ENCODE peak calls at places on chromosomes 2 and 18, in nine cellular contexts. T, C, H, X, G, N, Y, O and U are unnamed samples.

GRCh38 chr2:32357545-32358482 is 991 bp downstream of the BIRC6 start:
- DNase-seq in T (peak; percentile 34), C (peak; percentile 40), H (peak; percentile 67), X (peak; percentile 68), G (peak; percentile 56), N (no peak), Y (no peak), O (peak; percentile 55), U (peak; percentile 24)

GRCh38 chr2:111652038-111652437 is 232.0 kb downstream of the ANAPC1 start:
- DNase-seq in T (no peak), C (no peak), H (no peak), X (no peak), G (no peak), N (no peak), Y (no peak), O (no peak), U (no peak)

GRCh38 chr2:149544692-149545091 is 42.9 kb downstream of the MMADHC start:
- DNase-seq in T (no peak), C (no peak), H (no peak), X (no peak), G (no peak), N (no peak), Y (no peak), O (no peak), U (no peak)

GRCh38 chr2:163551974-163552373 is 183.8 kb downstream of the FIGN start:
- DNase-seq in T (peak; percentile 16), C (no peak), H (no peak), X (no peak), G (no peak), N (no peak), Y (no peak), O (no peak), U (peak; percentile 54)

GRCh38 chr2:241680827-241681599 is 5.6 kb downstream of the DTYMK start:
- DNase-seq in T (peak; percentile 70), C (no peak), H (no peak), X (peak; percentile 57), G (peak; percentile 32), N (no peak), Y (peak; percentile 96), O (no peak), U (peak; percentile 97)

GRCh38 chr2:160266078-160266551 is 66.0 kb upstream of the ITGB6 start:
- DNase-seq in T (no peak), C (no peak), H (no peak), X (no peak), G (no peak), N (no peak), Y (no peak), O (no peak), U (no peak)

GRCh38 chr2:72953976-72954375 is 36.7 kb downstream of the EMX1 start:
- DNase-seq in T (no peak), C (no peak), H (no peak), X (no peak), G (no peak), N (no peak), Y (no peak), O (no peak), U (no peak)

GRCh38 chr18:75844102-75844604 is 416.6 kb upstream of the SMIM21 start:
- DNase-seq in T (no peak), C (no peak), H (no peak), X (no peak), G (no peak), N (no peak), Y (no peak), O (no peak), U (no peak)

GRCh38 chr2:39216495-39217191 is 27.1 kb downstream of the CDKL4 start:
- DNase-seq in T (no peak), C (no peak), H (no peak), X (no peak), G (no peak), N (no peak), Y (no peak), O (no peak), U (no peak)

GRCh38 chr2:172253190-172254052 is 150.7 kb upstream of the DLX2 start:
- DNase-seq in T (peak; percentile 98), C (no peak), H (no peak), X (no peak), G (peak; percentile 95), N (no peak), Y (peak; percentile 99), O (peak; percentile 44), U (peak; percentile 99)

DNA sequence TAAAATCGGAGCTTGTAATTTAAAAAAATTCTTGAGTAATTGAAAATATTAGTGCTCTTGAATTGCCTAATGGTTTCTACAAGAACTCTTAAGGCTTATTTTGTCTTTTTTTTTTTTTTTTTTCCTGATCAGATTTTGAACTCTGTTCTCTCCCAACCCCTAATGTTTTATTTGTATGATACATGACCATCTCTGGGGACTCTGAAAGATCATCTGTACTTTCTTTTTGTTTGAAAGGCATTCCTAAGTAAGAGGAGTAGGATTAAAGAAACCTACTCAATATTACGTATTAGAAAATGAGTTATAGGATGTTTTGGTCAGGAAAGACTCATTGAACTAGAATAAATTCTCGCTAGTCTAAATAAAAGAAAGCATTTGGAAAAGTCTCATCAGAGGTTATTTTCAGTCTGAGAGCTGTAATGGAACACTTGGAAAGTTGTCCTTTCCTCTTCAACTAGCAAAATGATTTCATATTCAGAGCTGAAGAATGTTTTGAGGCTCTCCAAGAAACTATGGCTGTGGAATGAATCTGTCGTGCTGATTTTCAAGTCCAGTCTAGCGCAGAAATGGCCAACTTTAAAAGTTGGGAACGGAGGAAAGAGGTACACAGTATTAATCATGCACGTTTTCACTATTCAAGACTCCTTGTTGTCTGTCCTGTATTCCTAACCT is 182.7 kb downstream of the PRPF40A start:
- DNase-seq in T (no peak), C (no peak), H (no peak), X (no peak), G (no peak), N (no peak), Y (no peak), O (no peak), U (no peak)
- H3K4me3 ChIP-seq in T (no peak overlapping the region), C (no peak overlapping the region), H (no peak overlapping the region), X (no peak overlapping the region), G (no peak overlapping the region), N (no peak overlapping the region), Y (no peak overlapping the region), O (no peak overlapping the region), U (no peak overlapping the region)

GRCh38 chr2:154698789-154699559 is 479 bp downstream of the KCNJ3 start:
- DNase-seq in T (no peak), C (no peak), H (peak; percentile 55), X (no peak), G (no peak), N (no peak), Y (no peak), O (no peak), U (no peak)

GRCh38 chr2:154698238-154698788 is at the start of gene KCNJ3:
- DNase-seq in T (no peak), C (no peak), H (no peak), X (no peak), G (no peak), N (no peak), Y (no peak), O (no peak), U (no peak)

GRCh38 chr2:154694881-154695280 is 3.6 kb upstream of the KCNJ3 start:
- DNase-seq in T (no peak), C (no peak), H (no peak), X (no peak), G (no peak), N (no peak), Y (no peak), O (no peak), U (no peak)

GRCh38 chr2:154697422-154698237 is 865 bp upstream of the KCNJ3 start:
- DNase-seq in T (no peak), C (peak; percentile 16), H (peak; percentile 63), X (no peak), G (no peak), N (peak; percentile 71), Y (no peak), O (peak; percentile 24), U (no peak)

DNA sequence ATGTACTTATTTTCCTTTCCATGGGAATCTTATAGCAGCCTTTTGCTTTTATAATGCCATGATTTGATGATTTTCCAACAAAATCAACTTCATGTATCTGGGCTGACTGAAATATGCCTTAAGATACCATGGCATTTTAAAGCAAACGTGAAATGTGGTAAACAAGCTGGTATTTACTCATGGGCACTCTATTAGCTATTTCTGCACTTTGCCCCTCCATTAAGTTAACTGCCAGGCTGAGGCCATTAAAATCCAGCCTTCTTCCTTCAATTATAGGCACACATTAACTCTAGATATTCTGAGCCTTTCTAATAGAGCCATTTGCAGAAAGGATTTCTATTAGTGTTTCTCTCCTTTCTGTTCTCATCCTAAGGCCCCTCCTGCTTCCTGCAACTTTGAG is 1.7 kb upstream of the KCNJ3 start:
- DNase-seq in T (no peak), C (no peak), H (no peak), X (no peak), G (no peak), N (no peak), Y (no peak), O (no peak), U (no peak)
- H3K27ac ChIP-seq in T (no peak overlapping the region), C (no peak overlapping the region), H (peak overlapping the region; percentile 47), X (no peak overlapping the region), G (no peak overlapping the region), N (peak overlapping the region; percentile 95), Y (no peak overlapping the region), O (no peak overlapping the region), U (no peak overlapping the region)

DNA sequence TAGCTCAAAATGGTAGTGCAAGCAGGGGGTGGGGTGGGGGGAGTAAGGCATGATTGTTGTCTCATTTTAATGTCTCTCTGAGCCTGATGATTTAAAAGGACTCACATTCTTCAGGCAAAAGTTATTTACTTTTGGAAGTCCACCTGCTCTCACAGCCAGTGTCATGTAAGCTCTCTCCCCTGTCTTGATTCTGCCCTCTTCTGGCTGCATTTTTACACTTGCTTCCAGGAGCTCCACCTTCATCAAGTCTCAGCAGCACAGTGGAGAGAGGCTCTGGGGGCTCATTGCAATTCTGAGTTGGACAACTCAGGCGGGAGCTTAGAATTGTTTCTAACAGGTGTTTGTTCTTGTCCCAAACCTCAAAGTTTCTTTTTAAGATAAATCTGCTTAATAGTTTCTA is 39.2 kb downstream of the GNAL start:
- DNase-seq in T (peak; percentile 39), C (no peak), H (no peak), X (no peak), G (peak; percentile 57), N (no peak), Y (no peak), O (no peak), U (peak; percentile 15)
- TF ChIP-seq CTCF in T (peak; percentile 51), C (peak; percentile 21), H (no peak), X (no peak), G (peak; percentile 34), N (no peak), Y (no peak), O (no peak), U (peak; percentile 53)

DNA sequence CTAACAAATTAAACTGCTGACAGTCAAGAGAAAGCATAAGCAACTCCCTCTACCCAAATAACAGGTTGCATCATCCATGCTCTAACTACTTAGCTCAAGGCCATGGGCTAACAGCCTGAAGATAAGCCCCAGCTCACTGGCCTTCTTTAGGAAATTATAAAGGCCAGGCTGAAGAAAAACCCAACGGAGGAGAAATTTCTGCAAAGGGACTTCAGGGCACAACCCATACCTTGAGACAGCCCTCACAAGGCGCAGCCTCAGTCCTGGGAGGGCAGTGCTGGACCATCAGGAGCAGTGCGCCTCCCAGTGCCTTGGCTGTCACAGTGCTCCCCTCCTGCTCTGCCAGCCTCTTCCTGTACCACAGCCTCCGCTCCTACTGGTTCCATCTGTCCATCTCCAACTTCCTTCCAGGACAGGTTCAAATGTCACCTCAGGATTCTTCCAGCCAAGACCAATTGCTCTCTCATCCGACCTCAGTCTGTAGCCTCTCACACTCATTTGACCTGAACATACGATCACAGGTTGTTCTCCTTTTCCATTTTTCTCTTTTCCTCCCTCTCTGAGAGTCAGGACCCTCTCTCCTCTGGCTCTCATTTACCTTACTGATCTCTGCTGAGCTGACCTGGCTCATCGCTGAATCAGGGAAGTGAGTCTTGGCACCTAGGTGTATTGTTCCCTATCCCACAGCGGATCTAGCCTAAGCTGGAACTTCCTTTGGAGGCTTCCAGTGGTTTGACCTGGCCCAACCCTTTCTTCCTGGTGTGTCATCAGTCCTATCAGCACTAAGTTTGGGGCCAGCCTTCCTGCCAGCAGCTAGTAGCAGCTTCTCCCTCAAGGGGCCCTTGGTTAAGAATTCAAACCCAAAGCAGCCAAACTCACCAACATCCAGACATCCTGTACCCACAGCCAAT is 1.9 kb downstream of the MCFD2 start:
- DNase-seq in T (peak; percentile 89), C (no peak), H (peak; percentile 53), X (no peak), G (peak; percentile 33), N (no peak), Y (no peak), O (peak; percentile 58), U (peak; percentile 69)
- H3K4me3 ChIP-seq in T (peak overlapping the region; percentile 79), C (no peak overlapping the region), H (no peak overlapping the region), X (peak overlapping the region; percentile 99), G (peak overlapping the region; percentile 80), N (peak overlapping the region; percentile 89), Y (peak overlapping the region; percentile 94), O (no peak overlapping the region), U (peak overlapping the region; percentile 89)